ENCODE peak calls at places on chromosomes 3 and 15, in ten cellular contexts. V is activated T-helper 1 cell treated with Interleukin-2 at 50 U/mL for 16 hours; B is mesendoderm; D is NCI-H1105; T is NCI-H1436; E is NCI-H524 treated with DMSO at 0.1 percent for 48 hours; U is GM20000; C is uterus; Y is naive thymus-derived CD8-positive, alpha-beta T cell; P is stimulated activated CD4-positive, alpha-beta T cell treated with anti-CD3 and anti-CD28 coated beads, Interleukin-4, amount 100 ng/mL, for 1 hour. F is an unnamed sample.

GRCh38 chr3:24156466-24156865 is 211.4 kb downstream of the NR1D2 start:
- DNase-seq in V (no peak), B (peak), D (no peak), T (no peak), E (no peak), U (no peak), C (no peak), Y (no peak), P (no peak), F (no peak)

GRCh38 chr15:71149645-71150557 is 34.6 kb downstream of the THSD4 start:
- DNase-seq in V (no peak), B (no peak), D (no peak), T (no peak), E (no peak), U (no peak), C (peak), Y (no peak), P (no peak), F (no peak)

GRCh38 chr15:98708191-98708590 is 59.9 kb downstream of the IGF1R start:
- DNase-seq in V (no peak), B (no peak), D (no peak), T (no peak), E (no peak), U (no peak), C (no peak), Y (no peak), P (no peak), F (no peak)

GRCh38 chr15:28960979-28961378 is 75.2 kb downstream of the APBA2 start:
- DNase-seq in V (no peak), B (peak), D (no peak), T (no peak), E (no peak), U (no peak), C (no peak), Y (no peak), P (no peak), F (no peak)

GRCh38 chr3:161254861-161255260 is 33.8 kb downstream of the NMD3 start:
- DNase-seq in V (no peak), B (no peak), D (no peak), T (no peak), E (no peak), U (no peak), C (no peak), Y (no peak), P (no peak), F (no peak)

GRCh38 chr3:31300802-31301443 is 231.8 kb upstream of the STT3B start:
- DNase-seq in V (no peak), B (no peak), D (peak), T (no peak), E (no peak), U (no peak), C (no peak), Y (no peak), P (no peak), F (no peak)

GRCh38 chr15:24878153-24878552 is 76.6 kb upstream of the SNRPN start:
- DNase-seq in V (no peak), B (no peak), D (no peak), T (no peak), E (no peak), U (no peak), C (no peak), Y (no peak), P (no peak), F (no peak)

GRCh38 chr3:10350324-10350985 is 29.5 kb upstream of the SEC13 start:
- DNase-seq in V (no peak), B (no peak), D (no peak), T (no peak), E (no peak), U (no peak), C (no peak), Y (no peak), P (no peak), F (no peak)

GRCh38 chr3:170440346-170440745 is 21.7 kb downstream of the CLDN11 start:
- DNase-seq in V (no peak), B (no peak), D (no peak), T (no peak), E (no peak), U (no peak), C (no peak), Y (no peak), P (no peak), F (no peak)

GRCh38 chr3:57126244-57126643 is 38.9 kb downstream of the IL17RD start:
- DNase-seq in V (no peak), B (peak), D (no peak), T (no peak), E (no peak), U (no peak), C (no peak), Y (no peak), P (no peak), F (no peak)

GRCh38 chr3:148992027-148992634 is 791 bp downstream of the GYG1 start:
- DNase-seq in V (peak), B (peak), D (peak), T (peak), E (peak), U (peak), C (peak), Y (no peak), P (no peak), F (no peak)

GRCh38 chr3:185688808-185689207 is 102.7 kb downstream of the SENP2 start:
- DNase-seq in V (no peak), B (peak), D (no peak), T (no peak), E (no peak), U (no peak), C (no peak), Y (no peak), P (peak), F (no peak)

GRCh38 chr15:77420610-77421369 is at the start of gene HMG20A:
- DNase-seq in V (peak), B (peak), D (peak), T (peak), E (peak), U (peak), C (peak), Y (peak), P (peak), F (peak)

GRCh38 chr15:51144021-51144532 is 49.4 kb upstream of the TNFAIP8L3 start:
- DNase-seq in V (no peak), B (peak), D (no peak), T (no peak), E (no peak), U (no peak), C (peak), Y (no peak), P (no peak), F (no peak)

GRCh38 chr15:40511093-40511471 is 40.3 kb downstream of the CHST14 start:
- DNase-seq in V (no peak), B (peak), D (no peak), T (no peak), E (no peak), U (peak), C (no peak), Y (peak), P (no peak), F (peak)

GRCh38 chr15:60649845-60650548 is 171.1 kb upstream of the ICE2 start:
- DNase-seq in V (no peak), B (peak), D (no peak), T (no peak), E (no peak), U (peak), C (no peak), Y (no peak), P (peak), F (peak)

GRCh38 chr3:183981990-183982658 is 35.6 kb downstream of the ABCC5 start:
- DNase-seq in V (no peak), B (no peak), D (no peak), T (no peak), E (no peak), U (no peak), C (no peak), Y (no peak), P (no peak), F (no peak)

GRCh38 chr3:16768956-16769355 is 115.8 kb upstream of the PLCL2 start:
- DNase-seq in V (no peak), B (peak), D (no peak), T (no peak), E (no peak), U (no peak), C (no peak), Y (no peak), P (no peak), F (no peak)

GRCh38 chr3:160084998-160085397 is 96.4 kb downstream of the IL12A start:
- DNase-seq in V (no peak), B (no peak), D (no peak), T (no peak), E (no peak), U (no peak), C (no peak), Y (no peak), P (no peak), F (no peak)

GRCh38 chr15:91468861-91469260 is 368.8 kb downstream of the SV2B start:
- DNase-seq in V (no peak), B (peak), D (no peak), T (no peak), E (peak), U (no peak), C (no peak), Y (no peak), P (no peak), F (no peak)

GRCh38 chr15:66452971-66453580 is 44.5 kb downstream of the SNAPC5 start:
- DNase-seq in V (no peak), B (no peak), D (no peak), T (no peak), E (peak), U (no peak), C (no peak), Y (no peak), P (no peak), F (no peak)

GRCh38 chr15:80480909-80481308 is 76.7 kb downstream of the ARNT2 start:
- DNase-seq in V (no peak), B (peak), D (no peak), T (no peak), E (no peak), U (no peak), C (peak), Y (no peak), P (no peak), F (no peak)

GRCh38 chr3:124592658-124593441 is 137.4 kb upstream of the UMPS start:
- DNase-seq in V (no peak), B (peak), D (peak), T (no peak), E (no peak), U (no peak), C (no peak), Y (no peak), P (no peak), F (no peak)

GRCh38 chr3:30426319-30426993 is 179.9 kb upstream of the TGFBR2 start:
- DNase-seq in V (no peak), B (peak), D (no peak), T (no peak), E (no peak), U (no peak), C (peak), Y (no peak), P (no peak), F (no peak)

GRCh38 chr3:146134348-146135117 is 26.5 kb downstream of the PLOD2 start:
- DNase-seq in V (no peak), B (peak), D (no peak), T (no peak), E (no peak), U (no peak), C (no peak), Y (no peak), P (no peak), F (no peak)

F was measured in activated CD8-positive, alpha-beta memory T cell treated with anti-CD3 and anti-CD28 coated beads, Interleukin-2, amount 50 U/mL, for 4 hours.